ENCODE peak calls at places on chromosomes 6 and 20, in six cellular contexts. One of them, this sample, is unnamed.

GRCh38 chr20:23156170-23156841 is 70.2 kb upstream of the CD93 start:
- DNase-seq in SHP77: peak
- DNase-seq in stimulated activated CD4-positive, alpha-beta T cell treated with anti-CD3 and anti-CD28 coated beads, Interleukin-2, amount 100 ng/mL, for 48 hours: no peak
- DNase-seq in EL: peak
- DNase-seq in KBM-7: peak
- DNase-seq in activated T-helper 1 cell treated with anti-CD3 and anti-CD28 coated beads, Interleukin-2, amount 50 U/mL, for 16 hours: no peak
- DNase-seq in this sample: no peak

GRCh38 chr20:62516345-62516744 is 40.5 kb upstream of the GATA5 start:
- DNase-seq in SHP77: peak
- DNase-seq in stimulated activated CD4-positive, alpha-beta T cell treated with anti-CD3 and anti-CD28 coated beads, Interleukin-2, amount 100 ng/mL, for 48 hours: no peak
- DNase-seq in EL: no peak
- DNase-seq in KBM-7: no peak
- DNase-seq in activated T-helper 1 cell treated with anti-CD3 and anti-CD28 coated beads, Interleukin-2, amount 50 U/mL, for 16 hours: no peak
- DNase-seq in this sample: no peak

GRCh38 chr6:195861-196360 is 96.4 kb upstream of the DUSP22 start:
- DNase-seq in SHP77: no peak
- DNase-seq in stimulated activated CD4-positive, alpha-beta T cell treated with anti-CD3 and anti-CD28 coated beads, Interleukin-2, amount 100 ng/mL, for 48 hours: peak
- DNase-seq in EL: no peak
- DNase-seq in KBM-7: no peak
- DNase-seq in activated T-helper 1 cell treated with anti-CD3 and anti-CD28 coated beads, Interleukin-2, amount 50 U/mL, for 16 hours: no peak
- DNase-seq in this sample: no peak

GRCh38 chr20:33868042-33868441 is 56.9 kb downstream of the CHMP4B start:
- DNase-seq in SHP77: no peak
- DNase-seq in stimulated activated CD4-positive, alpha-beta T cell treated with anti-CD3 and anti-CD28 coated beads, Interleukin-2, amount 100 ng/mL, for 48 hours: no peak
- DNase-seq in EL: no peak
- DNase-seq in KBM-7: no peak
- DNase-seq in activated T-helper 1 cell treated with anti-CD3 and anti-CD28 coated beads, Interleukin-2, amount 50 U/mL, for 16 hours: no peak
- DNase-seq in this sample: no peak

GRCh38 chr6:53244958-53245357 is 96.3 kb upstream of the GCM1 start:
- DNase-seq in SHP77: no peak
- DNase-seq in stimulated activated CD4-positive, alpha-beta T cell treated with anti-CD3 and anti-CD28 coated beads, Interleukin-2, amount 100 ng/mL, for 48 hours: no peak
- DNase-seq in EL: no peak
- DNase-seq in KBM-7: peak
- DNase-seq in activated T-helper 1 cell treated with anti-CD3 and anti-CD28 coated beads, Interleukin-2, amount 50 U/mL, for 16 hours: no peak
- DNase-seq in this sample: no peak

GRCh38 chr6:46606318-46606717 is 46.3 kb downstream of the CYP39A1 start:
- DNase-seq in SHP77: peak
- DNase-seq in stimulated activated CD4-positive, alpha-beta T cell treated with anti-CD3 and anti-CD28 coated beads, Interleukin-2, amount 100 ng/mL, for 48 hours: no peak
- DNase-seq in EL: no peak
- DNase-seq in KBM-7: no peak
- DNase-seq in activated T-helper 1 cell treated with anti-CD3 and anti-CD28 coated beads, Interleukin-2, amount 50 U/mL, for 16 hours: no peak
- DNase-seq in this sample: no peak

GRCh38 chr20:64255361-64256281 is at the start of gene PCMTD2:
- DNase-seq in SHP77: peak
- DNase-seq in stimulated activated CD4-positive, alpha-beta T cell treated with anti-CD3 and anti-CD28 coated beads, Interleukin-2, amount 100 ng/mL, for 48 hours: peak
- DNase-seq in EL: peak
- DNase-seq in KBM-7: peak
- DNase-seq in activated T-helper 1 cell treated with anti-CD3 and anti-CD28 coated beads, Interleukin-2, amount 50 U/mL, for 16 hours: peak
- DNase-seq in this sample: peak

GRCh38 chr20:60785817-60786216 is 466.2 kb upstream of the CDH4 start:
- DNase-seq in SHP77: no peak
- DNase-seq in stimulated activated CD4-positive, alpha-beta T cell treated with anti-CD3 and anti-CD28 coated beads, Interleukin-2, amount 100 ng/mL, for 48 hours: no peak
- DNase-seq in EL: no peak
- DNase-seq in KBM-7: no peak
- DNase-seq in activated T-helper 1 cell treated with anti-CD3 and anti-CD28 coated beads, Interleukin-2, amount 50 U/mL, for 16 hours: no peak
- DNase-seq in this sample: no peak

GRCh38 chr6:17268114-17268513 is 13.0 kb upstream of the RBM24 start:
- DNase-seq in SHP77: no peak
- DNase-seq in stimulated activated CD4-positive, alpha-beta T cell treated with anti-CD3 and anti-CD28 coated beads, Interleukin-2, amount 100 ng/mL, for 48 hours: no peak
- DNase-seq in EL: no peak
- DNase-seq in KBM-7: no peak
- DNase-seq in activated T-helper 1 cell treated with anti-CD3 and anti-CD28 coated beads, Interleukin-2, amount 50 U/mL, for 16 hours: no peak
- DNase-seq in this sample: no peak

GRCh38 chr6:144334150-144334708 is 49.1 kb downstream of the UTRN start:
- DNase-seq in SHP77: no peak
- DNase-seq in stimulated activated CD4-positive, alpha-beta T cell treated with anti-CD3 and anti-CD28 coated beads, Interleukin-2, amount 100 ng/mL, for 48 hours: peak
- DNase-seq in EL: no peak
- DNase-seq in KBM-7: peak
- DNase-seq in activated T-helper 1 cell treated with anti-CD3 and anti-CD28 coated beads, Interleukin-2, amount 50 U/mL, for 16 hours: no peak
- DNase-seq in this sample: no peak

GRCh38 chr20:23125159-23125558 is 39.0 kb upstream of the CD93 start:
- DNase-seq in SHP77: peak
- DNase-seq in stimulated activated CD4-positive, alpha-beta T cell treated with anti-CD3 and anti-CD28 coated beads, Interleukin-2, amount 100 ng/mL, for 48 hours: no peak
- DNase-seq in EL: no peak
- DNase-seq in KBM-7: no peak
- DNase-seq in activated T-helper 1 cell treated with anti-CD3 and anti-CD28 coated beads, Interleukin-2, amount 50 U/mL, for 16 hours: no peak
- DNase-seq in this sample: no peak

GRCh38 chr6:114714836-114715507 is 372.1 kb upstream of the HS3ST5 start:
- DNase-seq in SHP77: no peak
- DNase-seq in stimulated activated CD4-positive, alpha-beta T cell treated with anti-CD3 and anti-CD28 coated beads, Interleukin-2, amount 100 ng/mL, for 48 hours: no peak
- DNase-seq in EL: no peak
- DNase-seq in KBM-7: no peak
- DNase-seq in activated T-helper 1 cell treated with anti-CD3 and anti-CD28 coated beads, Interleukin-2, amount 50 U/mL, for 16 hours: no peak
- DNase-seq in this sample: no peak

GRCh38 chr6:34157851-34158250 is 12.0 kb upstream of the GRM4 start:
- DNase-seq in SHP77: no peak
- DNase-seq in stimulated activated CD4-positive, alpha-beta T cell treated with anti-CD3 and anti-CD28 coated beads, Interleukin-2, amount 100 ng/mL, for 48 hours: no peak
- DNase-seq in EL: no peak
- DNase-seq in KBM-7: no peak
- DNase-seq in activated T-helper 1 cell treated with anti-CD3 and anti-CD28 coated beads, Interleukin-2, amount 50 U/mL, for 16 hours: no peak
- DNase-seq in this sample: no peak

GRCh38 chr6:21438237-21438985 is 155.1 kb upstream of the SOX4 start:
- DNase-seq in SHP77: no peak
- DNase-seq in stimulated activated CD4-positive, alpha-beta T cell treated with anti-CD3 and anti-CD28 coated beads, Interleukin-2, amount 100 ng/mL, for 48 hours: peak
- DNase-seq in EL: no peak
- DNase-seq in KBM-7: peak
- DNase-seq in activated T-helper 1 cell treated with anti-CD3 and anti-CD28 coated beads, Interleukin-2, amount 50 U/mL, for 16 hours: no peak
- DNase-seq in this sample: no peak

GRCh38 chr6:78561015-78561414 is 306.3 kb upstream of the IRAK1BP1 start:
- DNase-seq in SHP77: no peak
- DNase-seq in stimulated activated CD4-positive, alpha-beta T cell treated with anti-CD3 and anti-CD28 coated beads, Interleukin-2, amount 100 ng/mL, for 48 hours: no peak
- DNase-seq in EL: peak
- DNase-seq in KBM-7: no peak
- DNase-seq in activated T-helper 1 cell treated with anti-CD3 and anti-CD28 coated beads, Interleukin-2, amount 50 U/mL, for 16 hours: no peak
- DNase-seq in this sample: no peak

GRCh38 chr6:153130515-153131036 is 506 bp downstream of the RGS17 start:
- DNase-seq in SHP77: peak
- DNase-seq in stimulated activated CD4-positive, alpha-beta T cell treated with anti-CD3 and anti-CD28 coated beads, Interleukin-2, amount 100 ng/mL, for 48 hours: no peak
- DNase-seq in EL: peak
- DNase-seq in KBM-7: peak
- DNase-seq in activated T-helper 1 cell treated with anti-CD3 and anti-CD28 coated beads, Interleukin-2, amount 50 U/mL, for 16 hours: no peak
- DNase-seq in this sample: no peak

GRCh38 chr20:47400685-47401084 is 44.2 kb upstream of the ZMYND8 start:
- DNase-seq in SHP77: no peak
- DNase-seq in stimulated activated CD4-positive, alpha-beta T cell treated with anti-CD3 and anti-CD28 coated beads, Interleukin-2, amount 100 ng/mL, for 48 hours: no peak
- DNase-seq in EL: no peak
- DNase-seq in KBM-7: peak
- DNase-seq in activated T-helper 1 cell treated with anti-CD3 and anti-CD28 coated beads, Interleukin-2, amount 50 U/mL, for 16 hours: no peak
- DNase-seq in this sample: no peak

GRCh38 chr20:20295621-20296498 is 72.0 kb upstream of the INSM1 start:
- DNase-seq in SHP77: no peak
- DNase-seq in stimulated activated CD4-positive, alpha-beta T cell treated with anti-CD3 and anti-CD28 coated beads, Interleukin-2, amount 100 ng/mL, for 48 hours: no peak
- DNase-seq in EL: peak
- DNase-seq in KBM-7: no peak
- DNase-seq in activated T-helper 1 cell treated with anti-CD3 and anti-CD28 coated beads, Interleukin-2, amount 50 U/mL, for 16 hours: no peak
- DNase-seq in this sample: no peak

GRCh38 chr20:56299362-56299761 is 50.8 kb downstream of the MC3R start:
- DNase-seq in SHP77: no peak
- DNase-seq in stimulated activated CD4-positive, alpha-beta T cell treated with anti-CD3 and anti-CD28 coated beads, Interleukin-2, amount 100 ng/mL, for 48 hours: no peak
- DNase-seq in EL: no peak
- DNase-seq in KBM-7: no peak
- DNase-seq in activated T-helper 1 cell treated with anti-CD3 and anti-CD28 coated beads, Interleukin-2, amount 50 U/mL, for 16 hours: no peak
- DNase-seq in this sample: no peak

GRCh38 chr6:35687658-35688604 is 784 bp downstream of the FKBP5 start:
- DNase-seq in SHP77: no peak
- DNase-seq in stimulated activated CD4-positive, alpha-beta T cell treated with anti-CD3 and anti-CD28 coated beads, Interleukin-2, amount 100 ng/mL, for 48 hours: peak
- DNase-seq in EL: peak
- DNase-seq in KBM-7: peak
- DNase-seq in activated T-helper 1 cell treated with anti-CD3 and anti-CD28 coated beads, Interleukin-2, amount 50 U/mL, for 16 hours: peak
- DNase-seq in this sample: no peak

GRCh38 chr20:64160118-64160517 is 4.1 kb upstream of the MYT1 start:
- DNase-seq in SHP77: no peak
- DNase-seq in stimulated activated CD4-positive, alpha-beta T cell treated with anti-CD3 and anti-CD28 coated beads, Interleukin-2, amount 100 ng/mL, for 48 hours: no peak
- DNase-seq in EL: no peak
- DNase-seq in KBM-7: no peak
- DNase-seq in activated T-helper 1 cell treated with anti-CD3 and anti-CD28 coated beads, Interleukin-2, amount 50 U/mL, for 16 hours: no peak
- DNase-seq in this sample: no peak

GRCh38 chr6:7254980-7255825 is 57.8 kb downstream of the SSR1 start:
- DNase-seq in SHP77: no peak
- DNase-seq in stimulated activated CD4-positive, alpha-beta T cell treated with anti-CD3 and anti-CD28 coated beads, Interleukin-2, amount 100 ng/mL, for 48 hours: no peak
- DNase-seq in EL: no peak
- DNase-seq in KBM-7: peak
- DNase-seq in activated T-helper 1 cell treated with anti-CD3 and anti-CD28 coated beads, Interleukin-2, amount 50 U/mL, for 16 hours: no peak
- DNase-seq in this sample: no peak

GRCh38 chr6:157461000-157461915 is 80.3 kb downstream of the ZDHHC14 start:
- DNase-seq in SHP77: peak
- DNase-seq in stimulated activated CD4-positive, alpha-beta T cell treated with anti-CD3 and anti-CD28 coated beads, Interleukin-2, amount 100 ng/mL, for 48 hours: peak
- DNase-seq in EL: peak
- DNase-seq in KBM-7: peak
- DNase-seq in activated T-helper 1 cell treated with anti-CD3 and anti-CD28 coated beads, Interleukin-2, amount 50 U/mL, for 16 hours: no peak
- DNase-seq in this sample: no peak

GRCh38 chr6:114874384-114874783 is 531.6 kb upstream of the HS3ST5 start:
- DNase-seq in SHP77: no peak
- DNase-seq in stimulated activated CD4-positive, alpha-beta T cell treated with anti-CD3 and anti-CD28 coated beads, Interleukin-2, amount 100 ng/mL, for 48 hours: no peak
- DNase-seq in EL: no peak
- DNase-seq in KBM-7: no peak
- DNase-seq in activated T-helper 1 cell treated with anti-CD3 and anti-CD28 coated beads, Interleukin-2, amount 50 U/mL, for 16 hours: no peak
- DNase-seq in this sample: no peak

GRCh38 chr20:19730716-19731115 is 27.3 kb upstream of the RIN2 start:
- DNase-seq in SHP77: no peak
- DNase-seq in stimulated activated CD4-positive, alpha-beta T cell treated with anti-CD3 and anti-CD28 coated beads, Interleukin-2, amount 100 ng/mL, for 48 hours: no peak
- DNase-seq in EL: no peak
- DNase-seq in KBM-7: no peak
- DNase-seq in activated T-helper 1 cell treated with anti-CD3 and anti-CD28 coated beads, Interleukin-2, amount 50 U/mL, for 16 hours: no peak
- DNase-seq in this sample: no peak

GRCh38 chr6:85450578-85450884 is 648 bp downstream of the NT5E start:
- DNase-seq in SHP77: no peak
- DNase-seq in stimulated activated CD4-positive, alpha-beta T cell treated with anti-CD3 and anti-CD28 coated beads, Interleukin-2, amount 100 ng/mL, for 48 hours: no peak
- DNase-seq in EL: no peak
- DNase-seq in KBM-7: no peak
- DNase-seq in activated T-helper 1 cell treated with anti-CD3 and anti-CD28 coated beads, Interleukin-2, amount 50 U/mL, for 16 hours: no peak
- DNase-seq in this sample: no peak

GRCh38 chr20:58003525-58003924 is 224.9 kb downstream of the ANKRD60 start:
- DNase-seq in SHP77: no peak
- DNase-seq in stimulated activated CD4-positive, alpha-beta T cell treated with anti-CD3 and anti-CD28 coated beads, Interleukin-2, amount 100 ng/mL, for 48 hours: no peak
- DNase-seq in EL: no peak
- DNase-seq in KBM-7: no peak
- DNase-seq in activated T-helper 1 cell treated with anti-CD3 and anti-CD28 coated beads, Interleukin-2, amount 50 U/mL, for 16 hours: no peak
- DNase-seq in this sample: no peak

GRCh38 chr6:35487653-35488516 is 9.0 kb downstream of the TEAD3 start:
- DNase-seq in SHP77: no peak
- DNase-seq in stimulated activated CD4-positive, alpha-beta T cell treated with anti-CD3 and anti-CD28 coated beads, Interleukin-2, amount 100 ng/mL, for 48 hours: no peak
- DNase-seq in EL: peak
- DNase-seq in KBM-7: peak
- DNase-seq in activated T-helper 1 cell treated with anti-CD3 and anti-CD28 coated beads, Interleukin-2, amount 50 U/mL, for 16 hours: no peak
- DNase-seq in this sample: no peak

GRCh38 chr20:63308218-63308911 is 15.4 kb downstream of the COL20A1 start:
- DNase-seq in SHP77: no peak
- DNase-seq in stimulated activated CD4-positive, alpha-beta T cell treated with anti-CD3 and anti-CD28 coated beads, Interleukin-2, amount 100 ng/mL, for 48 hours: no peak
- DNase-seq in EL: no peak
- DNase-seq in KBM-7: no peak
- DNase-seq in activated T-helper 1 cell treated with anti-CD3 and anti-CD28 coated beads, Interleukin-2, amount 50 U/mL, for 16 hours: no peak
- DNase-seq in this sample: no peak

GRCh38 chr6:43970068-43970912 is 157.0 kb downstream of the MRPL14 start:
- DNase-seq in SHP77: no peak
- DNase-seq in stimulated activated CD4-positive, alpha-beta T cell treated with anti-CD3 and anti-CD28 coated beads, Interleukin-2, amount 100 ng/mL, for 48 hours: no peak
- DNase-seq in EL: no peak
- DNase-seq in KBM-7: no peak
- DNase-seq in activated T-helper 1 cell treated with anti-CD3 and anti-CD28 coated beads, Interleukin-2, amount 50 U/mL, for 16 hours: no peak
- DNase-seq in this sample: no peak

GRCh38 chr6:5998741-5999687 is 7.7 kb downstream of the NRN1 start:
- DNase-seq in SHP77: no peak
- DNase-seq in stimulated activated CD4-positive, alpha-beta T cell treated with anti-CD3 and anti-CD28 coated beads, Interleukin-2, amount 100 ng/mL, for 48 hours: no peak
- DNase-seq in EL: no peak
- DNase-seq in KBM-7: no peak
- DNase-seq in activated T-helper 1 cell treated with anti-CD3 and anti-CD28 coated beads, Interleukin-2, amount 50 U/mL, for 16 hours: no peak
- DNase-seq in this sample: no peak

GRCh38 chr20:63178889-63179751 is 36.8 kb downstream of the YTHDF1 start:
- DNase-seq in SHP77: peak
- DNase-seq in stimulated activated CD4-positive, alpha-beta T cell treated with anti-CD3 and anti-CD28 coated beads, Interleukin-2, amount 100 ng/mL, for 48 hours: peak
- DNase-seq in EL: peak
- DNase-seq in KBM-7: peak
- DNase-seq in activated T-helper 1 cell treated with anti-CD3 and anti-CD28 coated beads, Interleukin-2, amount 50 U/mL, for 16 hours: peak
- DNase-seq in this sample: no peak

GRCh38 chr6:158744986-158745430 is 74.2 kb downstream of the EZR start:
- DNase-seq in SHP77: no peak
- DNase-seq in stimulated activated CD4-positive, alpha-beta T cell treated with anti-CD3 and anti-CD28 coated beads, Interleukin-2, amount 100 ng/mL, for 48 hours: no peak
- DNase-seq in EL: no peak
- DNase-seq in KBM-7: no peak
- DNase-seq in activated T-helper 1 cell treated with anti-CD3 and anti-CD28 coated beads, Interleukin-2, amount 50 U/mL, for 16 hours: no peak
- DNase-seq in this sample: no peak

GRCh38 chr6:12011276-12012112 is 618 bp upstream of the HIVEP1 start:
- DNase-seq in SHP77: peak
- DNase-seq in stimulated activated CD4-positive, alpha-beta T cell treated with anti-CD3 and anti-CD28 coated beads, Interleukin-2, amount 100 ng/mL, for 48 hours: peak
- DNase-seq in EL: peak
- DNase-seq in KBM-7: peak
- DNase-seq in activated T-helper 1 cell treated with anti-CD3 and anti-CD28 coated beads, Interleukin-2, amount 50 U/mL, for 16 hours: peak
- DNase-seq in this sample: peak

GRCh38 chr6:86871681-86872080 is 65.6 kb upstream of the HTR1E start:
- DNase-seq in SHP77: no peak
- DNase-seq in stimulated activated CD4-positive, alpha-beta T cell treated with anti-CD3 and anti-CD28 coated beads, Interleukin-2, amount 100 ng/mL, for 48 hours: no peak
- DNase-seq in EL: no peak
- DNase-seq in KBM-7: no peak
- DNase-seq in activated T-helper 1 cell treated with anti-CD3 and anti-CD28 coated beads, Interleukin-2, amount 50 U/mL, for 16 hours: no peak
- DNase-seq in this sample: no peak

This sample was measured in mesothelial cell of epicardium.